ENCODE peak calls at places on chromosomes 4 and X, in nine cellular contexts. I is psoas muscle, N is right atrium auricular region, O is mucosa of descending colon, S is heart left ventricle, L is nephron progenitor cell, M is upper lobe of right lung, C is GM12865, G is endothelial cell. Q is an unnamed sample.
A peak's percentile ranks its signal among the peaks of the same experiment; 100 is the strongest.

GRCh38 chrX:13938053-13938765 is 91.5 kb downstream of the GEMIN8 start:
- DNase-seq in G (peak; percentile 45), L (peak; percentile 65), C (peak; percentile 4), S (peak; percentile 27), M (peak; percentile 72), N (no peak), O (peak; percentile 41), I (no peak), Q (peak; percentile 40)

GRCh38 chrX:68929332-68930150 is 100.7 kb downstream of the EFNB1 start:
- DNase-seq in L (no peak), S (peak; percentile 54), I (peak; percentile 69), O (no peak), C (no peak), G (no peak), N (peak; percentile 61), M (no peak), Q (peak; percentile 88)

GRCh38 chr4:56788081-56788480 is 33.4 kb downstream of the SPINK2 start:
- DNase-seq in O (no peak), I (no peak), L (no peak), C (no peak), G (no peak), S (no peak), N (no peak), M (no peak), Q (no peak)

GRCh38 chrX:115268421-115268820 is 21.1 kb upstream of the LUZP4 start:
- DNase-seq in N (no peak), S (no peak), C (peak; percentile 35), O (no peak), I (no peak), G (no peak), L (no peak), M (no peak), Q (peak; percentile 9)

GRCh38 chr4:151644625-151645024 is 116.2 kb downstream of the GATB start:
- DNase-seq in I (no peak), L (peak; percentile 59), C (peak; percentile 5), S (no peak), O (peak; percentile 10), N (no peak), G (peak; percentile 71), M (no peak), Q (peak; percentile 38)

GRCh38 chr4:120009731-120010130 is 56.9 kb downstream of the MAD2L1 start:
- DNase-seq in L (no peak), M (no peak), O (no peak), C (no peak), I (no peak), G (no peak), S (no peak), N (no peak), Q (peak; percentile 64)

GRCh38 chr4:4474496-4474895 is 67.4 kb downstream of the STX18 start:
- DNase-seq in S (no peak), L (no peak), G (no peak), I (no peak), M (no peak), N (no peak), O (no peak), C (no peak), Q (no peak)

GRCh38 chr4:2370597-2371320 is 47.7 kb downstream of the ZFYVE28 start:
- DNase-seq in O (no peak), M (peak; percentile 45), S (no peak), L (no peak), N (no peak), G (no peak), C (no peak), I (peak; percentile 40), Q (no peak)

GRCh38 chr4:25050370-25051098 is 19.8 kb upstream of the LGI2 start:
- DNase-seq in L (no peak), G (no peak), C (no peak), I (no peak), N (no peak), O (no peak), M (no peak), S (no peak), Q (no peak)

GRCh38 chr4:52873861-52874343 is 11.8 kb downstream of the RASL11B start:
- DNase-seq in N (no peak), L (no peak), G (no peak), M (no peak), C (no peak), O (peak; percentile 30), I (no peak), S (peak; percentile 48), Q (no peak)

GRCh38 chr4:83855044-83855443 is 319.1 kb downstream of the GPAT3 start:
- DNase-seq in N (no peak), S (no peak), C (no peak), M (no peak), O (no peak), I (no peak), L (no peak), G (no peak), Q (peak; percentile 65)

GRCh38 chr4:25585901-25586523 is 69.6 kb upstream of the SLC34A2 start:
- DNase-seq in N (no peak), I (no peak), G (no peak), L (no peak), O (no peak), S (no peak), M (no peak), C (no peak), Q (no peak)

GRCh38 chr4:1417522-1418390 is 11.5 kb upstream of the NKX1-1 start:
- DNase-seq in L (no peak), M (peak; percentile 27), C (no peak), O (no peak), I (no peak), S (no peak), G (peak; percentile 21), N (peak; percentile 47), Q (no peak)

GRCh38 chr4:7679431-7679830 is 244.7 kb upstream of the PSAPL1 start:
- DNase-seq in S (no peak), C (no peak), N (no peak), M (no peak), G (no peak), L (no peak), I (peak; percentile 43), O (no peak), Q (no peak)

DNA sequence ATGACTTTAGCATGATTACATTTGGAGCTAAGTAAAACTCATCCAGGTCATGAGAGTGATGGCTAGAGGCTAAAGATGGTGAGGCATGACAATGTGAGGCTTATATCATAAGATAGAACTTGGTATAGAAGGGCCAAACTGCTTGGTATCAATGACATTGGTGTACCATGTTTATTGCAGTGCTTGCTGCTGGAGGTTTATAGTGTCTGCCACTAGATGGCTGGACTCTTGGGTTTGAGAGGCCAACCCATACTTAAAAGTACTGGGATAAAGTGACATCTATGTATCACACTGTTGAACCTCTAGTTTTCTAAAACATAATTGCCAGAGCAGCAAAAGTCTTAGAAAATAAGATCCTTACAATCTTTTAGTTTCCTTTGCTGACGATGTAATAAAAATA is 83.0 kb upstream of the TACR3 start:
- DNase-seq in O (no peak), N (no peak), S (no peak), G (no peak), I (no peak), L (no peak), C (no peak), M (no peak), Q (no peak)
- TF ChIP-seq CTCF in O (no peak), N (no peak), S (no peak), G (no peak), I (no peak), L (no peak), C (peak; percentile 3), M (no peak), Q (no peak)

GRCh38 chrX:44384688-44385338 is 41.3 kb upstream of the EFHC2 start:
- DNase-seq in S (no peak), L (no peak), N (no peak), C (no peak), G (no peak), O (no peak), M (no peak), I (no peak), Q (no peak)
- TF ChIP-seq CTCF in S (no peak), L (no peak), N (no peak), C (no peak), G (no peak), O (no peak), M (no peak), I (no peak), Q (no peak)

GRCh38 chr4:176358083-176358469 is 38.3 kb downstream of the SPCS3 start:
- DNase-seq in M (no peak), S (no peak), O (no peak), L (no peak), G (no peak), I (no peak), C (no peak), N (no peak), Q (no peak)
- TF ChIP-seq CTCF in M (no peak), S (no peak), O (no peak), L (no peak), G (no peak), I (no peak), C (no peak), N (no peak), Q (no peak)

GRCh38 chrX:1246816-1247215 is 21.8 kb upstream of the CSF2RA start:
- DNase-seq in O (peak; percentile 76), N (peak; percentile 81), L (peak; percentile 83), C (peak; percentile 78), S (peak; percentile 65), G (peak; percentile 41), I (peak; percentile 75), M (peak; percentile 83), Q (peak; percentile 60)

GRCh38 chrX:1242901-1243402 is 25.7 kb upstream of the CSF2RA start:
- DNase-seq in C (peak; percentile 76), I (no peak), N (no peak), O (no peak), S (no peak), M (no peak), G (no peak), L (no peak), Q (peak; percentile 29)

GRCh38 chrX:1239681-1240142 is 27.3 kb upstream of the CRLF2 start:
- DNase-seq in L (no peak), O (peak; percentile 43), I (peak; percentile 64), G (no peak), C (peak; percentile 81), M (peak; percentile 92), N (peak; percentile 85), S (peak; percentile 61), Q (no peak)

GRCh38 chrX:1248381-1249061 is 20.1 kb upstream of the CSF2RA start:
- DNase-seq in I (no peak), O (no peak), G (no peak), S (no peak), M (no peak), N (no peak), L (peak; percentile 70), C (peak; percentile 52), Q (no peak)

DNA sequence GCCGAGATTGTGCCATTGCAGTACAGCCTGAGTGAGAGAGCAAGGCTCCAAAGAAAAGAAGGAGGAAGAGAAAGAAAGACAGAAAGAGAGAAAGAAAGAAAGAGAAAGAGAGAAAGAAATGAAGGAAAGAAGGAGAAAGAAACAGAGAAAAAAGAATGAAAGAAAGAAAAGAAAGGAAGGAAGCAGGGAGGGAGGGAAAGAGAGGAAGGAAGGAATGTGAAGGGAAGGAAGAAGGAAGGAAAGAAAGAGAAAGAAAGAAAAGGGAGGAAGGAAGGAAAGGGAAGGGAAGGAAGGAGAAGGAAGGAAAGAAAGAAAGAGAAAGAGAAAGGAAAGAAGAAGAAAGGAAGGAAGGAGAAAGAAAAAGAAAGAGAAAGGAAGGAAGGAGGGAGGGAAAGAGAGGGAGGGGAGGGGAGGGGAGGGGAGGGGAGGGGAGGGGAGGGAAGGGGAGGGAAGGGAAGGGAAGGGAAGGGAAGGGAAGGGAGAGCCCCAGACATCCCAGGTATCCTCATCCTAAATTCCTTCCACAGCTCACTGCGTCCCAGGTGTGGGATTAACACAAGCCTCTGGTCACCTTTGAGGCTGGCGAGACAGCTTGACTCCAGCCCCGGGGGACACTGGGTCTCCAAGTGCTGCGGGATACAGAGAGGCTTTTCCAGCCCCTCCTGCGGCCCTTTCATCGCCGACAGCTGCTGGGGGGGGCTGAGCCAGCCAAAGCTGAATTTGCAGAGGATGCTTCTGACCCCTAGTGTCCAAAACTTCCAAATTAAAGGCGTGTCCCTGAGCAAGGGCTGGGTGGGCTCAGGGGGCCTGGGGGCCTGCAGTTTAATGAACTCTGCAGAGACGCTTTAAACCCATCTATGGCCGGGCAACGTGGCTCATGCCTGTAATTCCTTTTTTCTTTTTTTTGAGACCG is 24.2 kb upstream of the CSF2RA start:
- DNase-seq in M (no peak), C (peak; percentile 55), L (peak; percentile 49), N (no peak), I (no peak), O (no peak), G (no peak), S (no peak), Q (no peak)
- TF ChIP-seq CTCF in M (no peak), C (peak; percentile 11), L (no peak), N (no peak), I (no peak), O (no peak), G (no peak), S (no peak), Q (peak; percentile 6)